ENCODE peak calls at places on chromosomes 2 and 18, in six cellular contexts. M is heart left ventricle, J is heart right ventricle, N is left ventricle myocardium inferior, L is tibial artery, Y is upper lobe of left lung. D is an unnamed sample.
A peak's percentile ranks its signal among the peaks of the same experiment; 100 is the strongest.

GRCh38 chr2:181041661-181042060 is 61.3 kb downstream of the UBE2E3 start:
- DNase-seq in M (no peak), J (no peak), N (no peak), L (no peak), Y (no peak), D (no peak)

GRCh38 chr2:71101656-71102055 is 28.4 kb downstream of the MCEE start:
- DNase-seq in M (no peak), J (no peak), N (no peak), L (no peak), Y (no peak), D (no peak)

GRCh38 chr2:6394266-6394665 is 471.4 kb downstream of the CMPK2 start:
- DNase-seq in M (no peak), J (no peak), N (no peak), L (no peak), Y (no peak), D (no peak)

GRCh38 chr2:37459095-37459981 is 114.9 kb downstream of the QPCT start:
- DNase-seq in M (no peak), J (no peak), N (no peak), L (no peak), Y (no peak), D (no peak)

GRCh38 chr2:216921057-216921456 is 61.2 kb upstream of the TNP1 start:
- DNase-seq in M (no peak), J (no peak), N (no peak), L (no peak), Y (peak; percentile 6), D (no peak)

GRCh38 chr2:32798841-32799240 is 147.9 kb upstream of the LTBP1 start:
- DNase-seq in M (no peak), J (no peak), N (no peak), L (no peak), Y (no peak), D (no peak)

GRCh38 chr2:36662638-36663037 is 33.9 kb upstream of the VIT start:
- DNase-seq in M (no peak), J (no peak), N (no peak), L (no peak), Y (peak; percentile 30), D (no peak)

GRCh38 chr2:73250872-73251846 is 17.1 kb downstream of the CCT7 start:
- DNase-seq in M (no peak), J (no peak), N (no peak), L (no peak), Y (no peak), D (no peak)

GRCh38 chr18:55083461-55083860 is 124.2 kb upstream of the CCDC68 start:
- DNase-seq in M (no peak), J (no peak), N (no peak), L (no peak), Y (no peak), D (no peak)

GRCh38 chr2:210224660-210225460 is at the start of gene ACADL:
- DNase-seq in M (peak; percentile 21), J (peak; percentile 47), N (peak; percentile 53), L (peak; percentile 88), Y (peak; percentile 94), D (peak; percentile 87)

GRCh38 chr2:239429473-239430350 is 28.9 kb upstream of the HDAC4 start:
- DNase-seq in M (no peak), J (no peak), N (no peak), L (no peak), Y (no peak), D (no peak)

GRCh38 chr2:231397011-231397927 is 1.8 kb downstream of the B3GNT7 start:
- DNase-seq in M (no peak), J (no peak), N (peak; percentile 1), L (no peak), Y (peak; percentile 58), D (no peak)

GRCh38 chr18:22279741-22280452 is 110.5 kb downstream of the GATA6 start:
- DNase-seq in M (no peak), J (no peak), N (no peak), L (no peak), Y (no peak), D (no peak)

GRCh38 chr2:182018218-182018617 is 32.6 kb downstream of the PPP1R1C start:
- DNase-seq in M (no peak), J (no peak), N (no peak), L (no peak), Y (no peak), D (no peak)

GRCh38 chr2:44955593-44956449 is 14.3 kb downstream of the SIX3 start:
- DNase-seq in M (peak; percentile 63), J (peak; percentile 79), N (peak; percentile 67), L (peak; percentile 81), Y (peak; percentile 93), D (no peak)

GRCh38 chr2:84427235-84428138 is 31.6 kb downstream of the SUCLG1 start:
- DNase-seq in M (no peak), J (no peak), N (no peak), L (no peak), Y (no peak), D (no peak)

GRCh38 chr2:135473567-135473966 is 57.5 kb downstream of the ZRANB3 start:
- DNase-seq in M (no peak), J (no peak), N (no peak), L (no peak), Y (no peak), D (no peak)

GRCh38 chr2:501130-501529 is 176.1 kb downstream of the TMEM18 start:
- DNase-seq in M (no peak), J (no peak), N (no peak), L (no peak), Y (no peak), D (no peak)

GRCh38 chr2:233830111-233830760 is 24.1 kb downstream of the HJURP start:
- DNase-seq in M (no peak), J (no peak), N (no peak), L (peak; percentile 60), Y (no peak), D (peak; percentile 31)

GRCh38 chr2:26442707-26443106 is 35.2 kb downstream of the OTOF start:
- DNase-seq in M (no peak), J (no peak), N (no peak), L (no peak), Y (no peak), D (no peak)

GRCh38 chr2:26435106-26435505 is 33.4 kb downstream of the DRC1 start:
- DNase-seq in M (no peak), J (no peak), N (no peak), L (no peak), Y (no peak), D (no peak)

GRCh38 chr2:26432856-26433255 is 31.1 kb downstream of the DRC1 start:
- DNase-seq in M (no peak), J (no peak), N (no peak), L (no peak), Y (no peak), D (no peak)

GRCh38 chr2:26438926-26439325 is 37.2 kb downstream of the DRC1 start:
- DNase-seq in M (no peak), J (no peak), N (no peak), L (no peak), Y (no peak), D (no peak)

DNA sequence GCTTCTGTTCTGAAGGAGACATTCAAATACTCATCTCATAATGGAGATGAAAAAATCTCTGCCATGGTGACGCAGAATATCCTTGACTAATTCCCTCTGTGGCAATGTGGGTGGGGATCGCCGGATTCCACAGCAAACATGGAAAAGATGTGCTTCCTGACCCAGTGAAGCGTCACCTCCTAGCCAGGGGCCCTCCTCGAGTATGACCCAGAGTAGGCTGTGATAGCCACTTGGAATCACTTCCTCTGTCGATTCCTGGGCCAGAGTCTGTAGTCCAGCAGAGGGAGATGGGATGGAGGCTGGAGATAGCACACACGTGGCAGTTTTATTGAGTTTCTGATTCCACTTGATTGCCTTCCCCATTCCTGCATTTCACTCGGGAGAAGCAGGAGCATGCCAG is 36.8 kb downstream of the DRC1 start:
- DNase-seq in M (no peak), J (no peak), N (no peak), L (no peak), Y (no peak), D (no peak)
- TF ChIP-seq CTCF in M (no peak), J (no peak), N (no peak), L (no peak), Y (no peak), D (no peak)

GRCh38 chr2:204863351-204863750 is 318.1 kb downstream of the PARD3B start:
- DNase-seq in M (no peak), J (no peak), N (no peak), L (no peak), Y (no peak), D (no peak)

GRCh38 chr2:204860249-204860648 is 315.0 kb downstream of the PARD3B start:
- DNase-seq in M (no peak), J (no peak), N (no peak), L (no peak), Y (no peak), D (no peak)

GRCh38 chr2:204862809-204863208 is 317.5 kb downstream of the PARD3B start:
- DNase-seq in M (no peak), J (no peak), N (no peak), L (no peak), Y (peak; percentile 8), D (no peak)
- H3K27ac ChIP-seq in M (no peak overlapping the region), J (no peak overlapping the region), N (no peak overlapping the region), L (no peak overlapping the region), Y (no peak overlapping the region), D (no peak overlapping the region)

DNA sequence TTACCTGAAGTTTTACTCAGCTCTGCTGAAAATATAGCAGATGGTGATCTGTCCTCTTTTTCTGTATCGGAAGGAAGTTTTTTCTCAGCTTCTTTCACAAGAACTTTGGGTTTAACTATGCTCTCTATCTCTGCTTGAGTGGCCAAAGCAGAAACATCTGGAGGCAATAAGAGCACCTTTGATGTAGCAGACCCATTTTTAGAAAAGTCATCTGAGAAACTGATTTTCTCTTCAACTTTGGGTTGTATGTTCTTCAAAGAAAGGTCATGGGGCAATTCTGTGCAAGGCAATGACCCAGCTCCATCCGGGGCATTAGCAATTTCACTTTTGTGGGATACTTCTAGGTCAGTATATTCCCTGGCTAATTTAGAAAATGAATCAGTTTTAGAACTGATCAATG is 25.2 kb downstream of the RTN4 start:
- DNase-seq in M (no peak), J (no peak), N (no peak), L (no peak), Y (no peak), D (no peak)
- TF ChIP-seq CTCF in M (no peak), J (no peak), N (no peak), L (no peak), Y (no peak), D (no peak)

GRCh38 chr2:10534514-10535250 is 86.6 kb upstream of the ODC1 start:
- DNase-seq in M (no peak), J (no peak), N (no peak), L (peak; percentile 42), Y (no peak), D (no peak)

GRCh38 chr2:10533811-10534321 is 85.7 kb upstream of the ODC1 start:
- DNase-seq in M (no peak), J (no peak), N (no peak), L (peak; percentile 51), Y (no peak), D (no peak)

GRCh38 chr2:10536569-10537133 is 88.5 kb upstream of the ODC1 start:
- DNase-seq in M (no peak), J (no peak), N (no peak), L (no peak), Y (no peak), D (no peak)

GRCh38 chr2:10537522-10538195 is 89.5 kb upstream of the ODC1 start:
- DNase-seq in M (no peak), J (no peak), N (no peak), L (no peak), Y (no peak), D (no peak)

DNA sequence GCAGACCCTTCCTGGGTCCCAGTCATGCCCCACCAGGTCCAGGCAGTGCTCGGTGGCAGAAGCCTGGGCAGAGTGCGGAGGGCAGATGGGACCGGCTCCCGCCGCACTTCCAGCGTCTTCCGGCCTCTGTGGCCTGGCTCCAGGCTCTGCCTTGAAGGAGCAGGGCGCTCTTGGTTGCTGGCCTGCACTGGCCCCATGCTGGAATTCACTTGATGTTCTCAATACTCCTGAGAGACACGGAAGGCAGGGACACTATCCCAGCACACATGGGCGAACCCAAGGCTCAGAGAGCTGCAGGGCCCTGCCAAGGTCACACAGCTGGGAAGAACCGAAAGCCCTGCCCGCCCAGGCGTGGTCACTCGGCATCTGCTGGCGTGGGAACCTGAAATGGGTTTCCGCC is 87.6 kb upstream of the ODC1 start:
- DNase-seq in M (no peak), J (no peak), N (no peak), L (no peak), Y (no peak), D (peak; percentile 63)
- H3K27ac ChIP-seq in M (no peak overlapping the region), J (no peak overlapping the region), N (no peak overlapping the region), L (no peak overlapping the region), Y (no peak overlapping the region), D (no peak overlapping the region)